ENCODE peak calls at places on chromosomes 2 and 18, in seven cellular contexts. Y is activated naive CD4-positive, alpha-beta T cell; N is cardiac muscle cell; P is glutamatergic neuron; L is HCT116; X is activated CD4-positive, alpha-beta T cell treated with anti-CD3 and anti-CD28 coated beads, Interleukin-2, amount 50 U/mL, for 48 hours; J is stimulated activated CD8-positive, alpha-beta memory T cell treated with anti-CD3 and anti-CD28 coated beads, Interleukin-4, amount 100 ng/mL, for 24 hours. F is an unnamed sample.
A peak's percentile ranks its signal among the peaks of the same experiment; 100 is the strongest.

GRCh38 chr2:202140522-202141292 is 67.7 kb downstream of the KIAA2012 start:
- DNase-seq in J (no peak), X (no peak), P (no peak), L (no peak), N (no peak), Y (no peak), F (peak; percentile 69)

GRCh38 chr18:23970161-23971153 is 44.1 kb upstream of the TTC39C start:
- DNase-seq in P (no peak), L (no peak), J (peak; percentile 33), Y (no peak), X (peak; percentile 60), N (no peak), F (no peak)

GRCh38 chr2:189555243-189555642 is 25.3 kb downstream of the SLC40A1 start:
- DNase-seq in L (no peak), J (no peak), P (no peak), X (no peak), Y (no peak), N (no peak), F (no peak)

GRCh38 chr2:122610948-122611609 is 855.6 kb downstream of the TSN start:
- DNase-seq in Y (no peak), L (no peak), J (no peak), N (no peak), X (no peak), P (no peak), F (no peak)

GRCh38 chr2:138474093-138474834 is 27.3 kb upstream of the SPOPL start:
- DNase-seq in Y (no peak), X (no peak), N (no peak), P (no peak), L (no peak), J (no peak), F (no peak)

GRCh38 chr18:69774831-69775230 is 172.8 kb downstream of the CD226 start:
- DNase-seq in X (no peak), L (no peak), N (no peak), P (no peak), Y (no peak), J (no peak), F (no peak)

GRCh38 chr2:122734756-122735155 is 979.3 kb downstream of the TSN start:
- DNase-seq in L (no peak), X (no peak), P (no peak), Y (no peak), N (no peak), J (no peak), F (no peak)

GRCh38 chr18:2083691-2084090 is 487.6 kb downstream of the METTL4 start:
- DNase-seq in L (no peak), N (peak; percentile 12), P (no peak), Y (no peak), X (no peak), J (no peak), F (no peak)

GRCh38 chr2:237427807-237428506 is 14.0 kb upstream of the COL6A3 start:
- DNase-seq in N (no peak), L (no peak), Y (no peak), P (no peak), X (peak; percentile 88), J (peak; percentile 65), F (no peak)

GRCh38 chr2:227325824-227326195 is 759 bp downstream of the MFF start:
- DNase-seq in J (no peak), P (peak; percentile 64), X (peak; percentile 22), L (no peak), Y (no peak), N (peak; percentile 62), F (peak; percentile 56)

GRCh38 chr18:36139251-36139650 is 9.6 kb downstream of the ELP2 start:
- DNase-seq in P (no peak), N (no peak), X (no peak), L (no peak), Y (no peak), J (no peak), F (no peak)

GRCh38 chr2:3168230-3168891 is 209.3 kb downstream of the EIPR1 start:
- DNase-seq in Y (no peak), L (no peak), P (no peak), J (no peak), N (no peak), X (no peak), F (peak; percentile 55)

GRCh38 chr2:69711971-69712370 is 30.0 kb upstream of the ANXA4 start:
- DNase-seq in P (no peak), J (no peak), Y (no peak), L (no peak), N (no peak), X (no peak), F (no peak)

GRCh38 chr2:23617167-23617787 is 232.3 kb downstream of the KLHL29 start:
- DNase-seq in N (no peak), P (peak; percentile 76), J (no peak), Y (no peak), X (no peak), L (no peak), F (no peak)

GRCh38 chr18:55420977-55421611 is 166.9 kb downstream of the TCF4 start:
- DNase-seq in Y (no peak), L (no peak), N (no peak), X (no peak), J (no peak), P (no peak), F (no peak)

GRCh38 chr18:2681993-2682603 is 26.6 kb downstream of the SMCHD1 start:
- DNase-seq in L (no peak), X (no peak), N (no peak), P (no peak), J (no peak), Y (no peak), F (no peak)